ENCODE peak calls at places on chromosomes 13 and 19, in six cellular contexts. R is BJ, H is mammary epithelial cell, L is IMR-90, X is GM12865, V is choroid plexus epithelial cell. N is an unnamed sample.

GRCh38 chr19:50358483-50359431 is 6.7 kb downstream of the NAPSA start:
- DNase-seq in V (peak; percentile 41), L (peak; percentile 20), R (no peak), X (peak; percentile 91), H (no peak), N (no peak)

GRCh38 chr19:42066075-42066754 is 3.8 kb downstream of the GRIK5 start:
- DNase-seq in R (no peak), V (peak; percentile 37), L (peak; percentile 19), X (peak; percentile 42), H (no peak), N (no peak)

GRCh38 chr13:52348983-52349780 is 56.8 kb downstream of the THSD1 start:
- DNase-seq in H (peak; percentile 96), R (peak; percentile 55), L (peak; percentile 85), X (peak; percentile 5), V (peak; percentile 62), N (peak; percentile 96)

GRCh38 chr19:2848625-2849024 is 7.3 kb downstream of the ZNF555 start:
- DNase-seq in V (no peak), L (peak; percentile 41), H (no peak), R (peak; percentile 26), X (no peak), N (no peak)

GRCh38 chr13:43023244-43023931 is at the start of gene DNAJC15:
- DNase-seq in V (peak; percentile 87), L (peak; percentile 83), R (peak; percentile 30), X (peak; percentile 86), H (no peak), N (peak; percentile 56)

GRCh38 chr19:48149430-48149829 is 20.7 kb downstream of the LIG1 start:
- DNase-seq in X (no peak), V (no peak), H (no peak), R (no peak), L (no peak), N (no peak)

GRCh38 chr13:27449081-27449603 is 1.2 kb downstream of the MTIF3 start:
- DNase-seq in V (no peak), L (no peak), R (no peak), X (no peak), H (peak; percentile 29), N (no peak)

GRCh38 chr19:55285225-55285890 is 1.6 kb downstream of the BRSK1 start:
- DNase-seq in V (no peak), R (no peak), H (no peak), L (no peak), X (no peak), N (no peak)

GRCh38 chr19:6186435-6186834 is 51.0 kb downstream of the ACSBG2 start:
- DNase-seq in X (no peak), H (no peak), L (no peak), V (no peak), R (no peak), N (no peak)

GRCh38 chr13:27919299-27919933 is 384 bp upstream of the PDX1 start:
- DNase-seq in L (no peak), R (no peak), V (no peak), X (peak; percentile 38), H (no peak), N (no peak)

GRCh38 chr13:45872574-45872973 is 21.0 kb upstream of the SIAH3 start:
- DNase-seq in L (no peak), H (no peak), V (no peak), X (peak; percentile 24), R (no peak), N (no peak)

GRCh38 chr19:48444129-48444932 is 1.5 kb upstream of the GRWD1 start:
- DNase-seq in X (no peak), L (no peak), V (no peak), R (no peak), H (no peak), N (no peak)

GRCh38 chr13:112071011-112071901 is 4.3 kb downstream of the SOX1 start:
- DNase-seq in V (no peak), R (no peak), L (no peak), X (no peak), H (no peak), N (no peak)

GRCh38 chr19:30338878-30339623 is 33.1 kb upstream of the ZNF536 start:
- DNase-seq in V (no peak), X (no peak), R (no peak), L (no peak), H (no peak), N (no peak)

GRCh38 chr13:45205124-45205523 is 4.3 kb upstream of the KCTD4 start:
- DNase-seq in V (no peak), L (no peak), R (no peak), X (peak; percentile 15), H (no peak), N (no peak)

GRCh38 chr19:21587549-21587948 is 82.1 kb downstream of the ZNF429 start:
- DNase-seq in L (no peak), X (no peak), H (no peak), R (no peak), V (no peak), N (no peak)

GRCh38 chr19:19538077-19538764 is at the start of gene CILP2:
- DNase-seq in R (no peak), H (no peak), V (no peak), L (no peak), X (no peak), N (no peak)

GRCh38 chr19:8512115-8512967 is 1.6 kb downstream of the ZNF414 start:
- DNase-seq in H (peak; percentile 11), X (peak; percentile 65), L (no peak), R (no peak), V (peak; percentile 28), N (no peak)

GRCh38 chr13:95588721-95589120 is 36.2 kb downstream of the CLDN10 start:
- DNase-seq in V (peak; percentile 30), R (no peak), H (peak; percentile 57), L (peak; percentile 60), X (no peak), N (no peak)

GRCh38 chr19:50519006-50519575 is 5.4 kb upstream of the ASPDH start:
- DNase-seq in V (no peak), X (no peak), R (no peak), H (no peak), L (no peak), N (no peak)

GRCh38 chr13:45807520-45808099 is 43.9 kb downstream of the SIAH3 start:
- DNase-seq in H (peak; percentile 61), V (peak; percentile 66), R (no peak), L (peak; percentile 17), X (peak; percentile 56), N (peak; percentile 28)

GRCh38 chr13:50800091-50800739 is 43.3 kb downstream of the DLEU7 start:
- DNase-seq in L (no peak), R (no peak), H (no peak), V (no peak), X (no peak), N (no peak)

GRCh38 chr19:12838893-12839656 is 760 bp downstream of the MAST1 start:
- DNase-seq in X (no peak), R (no peak), V (no peak), L (no peak), H (no peak), N (no peak)

GRCh38 chr19:12791345-12792047 is at the start of gene JUNB:
- DNase-seq in R (peak; percentile 83), H (peak; percentile 95), X (peak; percentile 99), V (peak; percentile 99), L (peak; percentile 96), N (peak; percentile 81)

GRCh38 chr13:99404005-99404755 is 97.0 kb upstream of the GPR183 start:
- DNase-seq in L (no peak), X (no peak), R (no peak), H (peak; percentile 59), V (no peak), N (no peak)

GRCh38 chr13:37910790-37911189 is 41.2 kb upstream of the TRPC4 start:
- DNase-seq in X (no peak), V (no peak), L (no peak), H (peak; percentile 23), R (no peak), N (no peak)

GRCh38 chr13:52411629-52412028 is 5.7 kb upstream of the THSD1 start:
- DNase-seq in L (peak; percentile 81), V (peak; percentile 53), H (peak; percentile 98), X (peak; percentile 9), R (no peak), N (no peak)

GRCh38 chr13:91369432-91369831 is 21.9 kb downstream of the MIR17HG start:
- DNase-seq in V (peak; percentile 41), X (no peak), R (no peak), L (peak; percentile 28), H (no peak), N (peak; percentile 52)

GRCh38 chr19:23823952-23824389 is 65.3 kb upstream of the ZNF681 start:
- DNase-seq in R (no peak), X (peak; percentile 23), L (no peak), V (peak; percentile 11), H (peak; percentile 30), N (no peak)

GRCh38 chr19:23817519-23817918 is 58.8 kb upstream of the ZNF681 start:
- DNase-seq in H (peak; percentile 14), L (peak; percentile 4), R (no peak), V (peak; percentile 66), X (peak; percentile 19), N (no peak)

GRCh38 chr19:23822735-23823134 is 64.0 kb upstream of the ZNF681 start:
- DNase-seq in R (no peak), H (peak; percentile 21), L (no peak), V (no peak), X (no peak), N (no peak)
- H3K4me3 ChIP-seq in R (no peak overlapping the region), H (no peak overlapping the region), L (no peak overlapping the region), V (no peak overlapping the region), X (no peak overlapping the region), N (no peak overlapping the region)

DNA sequence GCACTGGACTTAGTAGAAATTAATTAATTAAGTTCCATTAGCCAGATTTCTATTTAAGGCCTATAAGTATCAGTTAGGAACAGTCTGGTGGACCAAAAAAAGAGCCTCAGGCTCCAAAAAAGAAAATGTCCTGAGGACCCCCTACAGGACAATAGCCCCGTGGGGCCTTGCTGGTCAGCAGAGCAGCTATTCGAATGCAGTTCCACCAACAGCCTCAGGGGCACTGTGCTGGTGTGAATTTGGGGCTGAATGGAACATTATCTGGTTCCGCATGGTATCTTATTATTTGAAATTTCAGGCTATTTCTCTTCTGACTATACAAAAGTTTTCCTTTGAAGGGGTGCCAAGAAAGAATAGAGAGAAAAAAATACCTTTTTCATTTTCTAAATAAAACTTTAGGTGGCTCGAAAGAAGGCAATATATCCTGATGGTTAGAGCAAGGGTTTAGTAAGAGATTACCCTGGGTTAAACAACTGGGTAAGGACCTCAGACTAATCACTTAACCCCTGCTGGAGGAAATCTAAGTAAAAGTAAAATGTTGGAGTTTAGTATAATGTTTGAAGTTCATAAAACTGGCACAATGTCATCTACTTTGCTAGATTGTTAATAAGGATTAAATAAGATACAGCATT is 147.2 kb downstream of the MIPEP start:
- DNase-seq in R (no peak), V (peak; percentile 35), L (no peak), H (no peak), X (peak; percentile 33), N (no peak)
- TF ChIP-seq CTCF in R (peak; percentile 39), V (peak; percentile 67), L (peak; percentile 27), H (peak; percentile 48), X (peak; percentile 51), N (peak; percentile 71)

DNA sequence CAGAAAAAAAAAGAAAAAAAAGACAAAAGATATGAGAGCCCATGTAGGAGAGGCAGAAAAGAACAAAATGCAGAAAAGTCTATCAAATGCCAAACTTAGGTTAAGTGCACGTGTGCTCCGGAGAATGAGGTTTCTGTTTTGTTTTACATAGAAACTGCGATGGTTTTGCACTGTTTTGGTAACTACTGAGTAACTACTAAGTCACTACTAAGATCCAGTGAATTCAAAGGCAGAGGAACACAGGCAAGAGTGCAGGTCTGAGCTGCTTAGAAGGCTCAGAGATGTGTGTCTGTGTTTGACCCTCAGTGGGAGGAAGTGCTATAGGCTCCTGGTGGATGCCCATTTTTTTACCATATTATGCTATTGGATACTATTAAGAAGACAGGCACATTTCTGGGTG is 299.3 kb downstream of the NDFIP2 start:
- DNase-seq in X (peak; percentile 54), L (peak; percentile 42), R (no peak), H (peak; percentile 49), V (no peak), N (no peak)
- H3K4me3 ChIP-seq in X (no peak overlapping the region), L (no peak overlapping the region), R (no peak overlapping the region), H (peak overlapping the region; percentile 14), V (no peak overlapping the region), N (no peak overlapping the region)

GRCh38 chr13:110518150-110518525 is 43.4 kb downstream of the RAB20 start:
- DNase-seq in V (no peak), R (no peak), L (no peak), H (no peak), X (no peak), N (no peak)
- TF ChIP-seq CTCF in V (no peak), R (no peak), L (no peak), H (no peak), X (no peak), N (no peak)